ENCODE peak calls at places on chromosome 20, in four cellular contexts. R is colonic mucosa; E is CD8-positive, alpha-beta T cell; U is ovary. Z is an unnamed sample.

GRCh38 chr20:63775096-63775978 is 35.8 kb downstream of the SLC2A4RG start:
- DNase-seq in E (peak; percentile 42), R (no peak), U (peak; percentile 80), Z (peak; percentile 93)

GRCh38 chr20:10537850-10538480 is 102.9 kb downstream of the SLX4IP start:
- DNase-seq in R (no peak), E (no peak), U (no peak), Z (no peak)

GRCh38 chr20:20864346-20865096 is 152.1 kb upstream of the RALGAPA2 start:
- DNase-seq in E (no peak), U (no peak), R (no peak), Z (no peak)

GRCh38 chr20:10861086-10861485 is 187.3 kb upstream of the JAG1 start:
- DNase-seq in E (no peak), U (no peak), R (no peak), Z (no peak)

GRCh38 chr20:437787-438486 is 24.4 kb downstream of the TBC1D20 start:
- DNase-seq in R (no peak), E (peak; percentile 17), U (no peak), Z (no peak)

GRCh38 chr20:7090001-7090400 is 322.5 kb downstream of the BMP2 start:
- DNase-seq in U (no peak), R (no peak), E (no peak), Z (no peak)

GRCh38 chr20:20205141-20205861 is 153.0 kb downstream of the CFAP61 start:
- DNase-seq in U (no peak), E (no peak), R (no peak), Z (no peak)

GRCh38 chr20:18543216-18543615 is 24.0 kb upstream of the SMIM26 start:
- DNase-seq in R (no peak), U (no peak), E (no peak), Z (no peak)

GRCh38 chr20:15600565-15600964 is 972.7 kb downstream of the KIF16B start:
- DNase-seq in E (no peak), U (no peak), R (no peak), Z (no peak)

GRCh38 chr20:32191873-32192272 is 15.7 kb downstream of the PLAGL2 start:
- DNase-seq in E (no peak), R (no peak), U (no peak), Z (peak; percentile 21)

GRCh38 chr20:19176483-19176882 is 36.0 kb upstream of the SLC24A3 start:
- DNase-seq in U (no peak), E (no peak), R (no peak), Z (peak; percentile 40)

GRCh38 chr20:36308986-36309385 is 2.8 kb downstream of the DLGAP4 start:
- DNase-seq in R (no peak), E (no peak), U (no peak), Z (no peak)

GRCh38 chr20:46670585-46671584 is 18.4 kb downstream of the TP53RK start:
- DNase-seq in R (no peak), E (no peak), U (no peak), Z (no peak)

GRCh38 chr20:63968136-63968927 is 1.4 kb downstream of the ZNF512B start:
- DNase-seq in R (no peak), U (peak; percentile 47), E (peak; percentile 4), Z (peak; percentile 47)

GRCh38 chr20:50826121-50826520 is 31.3 kb downstream of the BCAS4 start:
- DNase-seq in E (no peak), U (no peak), R (no peak), Z (no peak)

GRCh38 chr20:63974402-63975200 is 4.8 kb downstream of the SAMD10 start:
- DNase-seq in U (peak; percentile 48), R (no peak), E (no peak), Z (peak; percentile 37)

GRCh38 chr20:37939701-37940151 is 36.8 kb downstream of the VSTM2L start:
- DNase-seq in U (no peak), R (no peak), E (no peak), Z (peak; percentile 31)

GRCh38 chr20:39874049-39874893 is 814.8 kb downstream of the MAFB start:
- DNase-seq in E (no peak), U (peak; percentile 49), R (peak; percentile 79), Z (peak; percentile 94)

GRCh38 chr20:1418335-1418734 is 25.5 kb upstream of the FKBP1A start:
- DNase-seq in R (no peak), E (no peak), U (no peak), Z (no peak)

GRCh38 chr20:2330090-2330695 is 34.4 kb downstream of the TGM3 start:
- DNase-seq in U (no peak), E (no peak), R (peak; percentile 64), Z (no peak)

GRCh38 chr20:10538768-10539167 is 103.7 kb downstream of the SLX4IP start:
- DNase-seq in R (no peak), E (no peak), U (no peak), Z (no peak)

GRCh38 chr20:18913701-18914100 is 100.1 kb downstream of the SCP2D1 start:
- DNase-seq in E (no peak), U (no peak), R (no peak), Z (no peak)

GRCh38 chr20:25454153-25454900 is 46.9 kb downstream of the GINS1 start:
- DNase-seq in U (no peak), E (no peak), R (no peak), Z (no peak)

GRCh38 chr20:8147476-8147875 is 15.4 kb downstream of the PLCB1 start:
- DNase-seq in E (no peak), U (no peak), R (no peak), Z (no peak)

GRCh38 chr20:35617397-35618031 is 1.9 kb downstream of the SPAG4 start:
- DNase-seq in R (peak; percentile 57), U (peak; percentile 76), E (peak; percentile 42), Z (peak; percentile 88)

GRCh38 chr20:36856691-36857635 is 19.0 kb upstream of the TLDC2 start:
- DNase-seq in E (peak; percentile 37), U (no peak), R (no peak), Z (peak; percentile 33)

GRCh38 chr20:24875078-24875477 is 74.0 kb upstream of the CST7 start:
- DNase-seq in E (no peak), U (no peak), R (no peak), Z (no peak)

GRCh38 chr20:6566821-6567220 is 200.7 kb upstream of the BMP2 start:
- DNase-seq in U (no peak), R (no peak), E (no peak), Z (no peak)

GRCh38 chr20:57556980-57557274 is 4.0 kb upstream of the PCK1 start:
- DNase-seq in U (no peak), R (no peak), E (no peak), Z (no peak)

GRCh38 chr20:17859616-17860232 is 108.9 kb downstream of the SNX5 start:
- DNase-seq in U (no peak), E (peak; percentile 22), R (no peak), Z (no peak)

GRCh38 chr20:20837574-20838021 is 125.2 kb upstream of the RALGAPA2 start:
- DNase-seq in U (peak; percentile 56), R (peak; percentile 56), E (peak; percentile 17), Z (peak; percentile 87)

GRCh38 chr20:62307226-62308101 is 4.7 kb downstream of the ADRM1 start:
- DNase-seq in E (no peak), U (no peak), R (no peak), Z (no peak)

GRCh38 chr20:37856932-37857660 is 45.8 kb upstream of the VSTM2L start:
- DNase-seq in E (no peak), R (no peak), U (no peak), Z (no peak)

GRCh38 chr20:38143646-38144554 is 21.2 kb downstream of the TGM2 start:
- DNase-seq in R (peak; percentile 88), E (no peak), U (no peak), Z (no peak)

GRCh38 chr20:39553120-39553519 is 591.0 kb downstream of the DHX35 start:
- DNase-seq in U (no peak), E (no peak), R (no peak), Z (no peak)

GRCh38 chr20:40741507-40742106 is 52.6 kb upstream of the MAFB start:
- DNase-seq in E (peak; percentile 27), R (peak; percentile 52), U (no peak), Z (peak; percentile 90)

GRCh38 chr20:45067087-45067486 is 33.8 kb downstream of the KCNS1 start:
- DNase-seq in U (no peak), R (no peak), E (no peak), Z (no peak)
- H3K4me3 ChIP-seq in U (no peak overlapping the region), R (no peak overlapping the region), E (no peak overlapping the region), Z (no peak overlapping the region)

DNA sequence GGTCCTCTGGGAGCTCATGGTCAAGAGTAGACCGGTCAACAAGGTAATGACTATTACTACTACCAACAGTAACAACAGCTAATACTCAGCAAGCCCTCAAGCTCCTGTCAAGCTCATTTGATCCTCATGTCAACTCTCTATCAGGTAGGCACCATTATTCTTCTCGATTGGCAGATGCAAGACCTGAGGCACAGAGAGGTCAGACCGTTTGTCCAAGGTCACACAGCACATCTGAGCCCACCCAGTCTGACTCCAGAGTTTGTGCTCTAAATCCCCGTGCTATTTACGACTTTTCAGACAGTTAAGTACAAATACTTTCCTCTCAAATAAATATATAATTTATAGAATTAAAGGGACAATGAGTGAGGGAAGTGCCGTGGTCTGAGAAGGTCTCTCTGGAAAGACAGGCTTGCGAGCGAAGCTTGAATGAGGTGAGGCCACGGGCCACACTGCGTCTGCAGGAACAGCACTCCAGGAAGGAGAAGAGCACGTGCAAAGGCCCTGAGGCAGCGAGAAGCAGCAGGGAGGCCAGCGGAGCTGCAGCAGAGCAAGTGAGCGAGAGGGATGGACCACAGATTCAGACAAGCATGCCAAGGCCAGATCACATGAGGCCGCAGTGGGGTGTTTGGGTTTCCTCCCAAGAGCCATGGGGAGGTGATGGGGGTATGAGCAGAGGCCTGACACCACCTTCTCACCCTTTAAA is 117.3 kb downstream of the PREX1 start:
- DNase-seq in E (no peak), U (no peak), R (no peak), Z (no peak)
- H3K4me1 ChIP-seq in E (peaks cover 52% of the 10 kb centered on the region), U (no peaks in the 10 kb centered on the region), R (no peaks in the 10 kb centered on the region), Z (peaks cover 3% of the 10 kb centered on the region)

GRCh38 chr20:5356921-5357320 is 40.2 kb upstream of the PROKR2 start:
- DNase-seq in E (no peak), U (no peak), R (no peak), Z (no peak)
- H3K4me3 ChIP-seq in E (no peak overlapping the region), U (no peak overlapping the region), R (no peak overlapping the region), Z (no peak overlapping the region)

DNA sequence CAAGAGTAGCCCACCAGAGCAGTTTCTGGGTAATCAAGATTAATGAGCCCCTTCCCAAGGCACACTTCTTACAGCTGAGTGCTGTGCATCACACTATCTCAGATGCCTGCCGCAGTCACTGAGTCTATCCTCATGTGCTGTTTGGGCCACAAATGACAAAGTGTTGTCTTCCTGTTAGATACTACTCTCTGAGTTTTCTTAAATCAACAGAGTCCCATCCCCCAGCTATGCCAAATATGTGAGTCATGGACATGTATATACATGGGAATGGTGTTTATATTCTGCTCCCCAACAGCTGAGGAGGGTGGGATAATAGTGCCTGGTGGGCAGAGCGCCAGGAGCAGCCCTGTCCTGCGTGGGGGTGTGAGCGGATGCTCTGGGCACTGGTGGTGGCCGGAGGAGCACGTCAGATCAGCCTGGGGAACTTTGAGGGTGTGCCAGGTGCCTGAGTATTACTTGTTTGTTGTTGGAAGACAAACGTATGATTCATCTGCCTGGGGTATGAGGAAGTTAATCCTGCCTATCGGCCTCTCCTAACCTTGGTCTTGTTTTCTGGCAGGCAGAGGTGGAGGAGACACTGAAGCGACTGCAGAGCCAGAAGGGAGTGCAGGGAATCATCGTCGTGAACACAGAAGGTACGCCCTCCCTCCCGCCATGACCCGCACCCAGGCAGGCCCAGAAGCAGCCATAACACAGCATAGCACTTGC is 9.6 kb downstream of the DYNLRB1 start:
- DNase-seq in R (peak; percentile 87), E (no peak), U (peak; percentile 81), Z (no peak)
- H3K4me1 ChIP-seq in R (peaks cover 10% of the 10 kb centered on the region), E (peaks cover 6% of the 10 kb centered on the region), U (peaks cover 16% of the 10 kb centered on the region), Z (peaks cover 3% of the 10 kb centered on the region)

DNA sequence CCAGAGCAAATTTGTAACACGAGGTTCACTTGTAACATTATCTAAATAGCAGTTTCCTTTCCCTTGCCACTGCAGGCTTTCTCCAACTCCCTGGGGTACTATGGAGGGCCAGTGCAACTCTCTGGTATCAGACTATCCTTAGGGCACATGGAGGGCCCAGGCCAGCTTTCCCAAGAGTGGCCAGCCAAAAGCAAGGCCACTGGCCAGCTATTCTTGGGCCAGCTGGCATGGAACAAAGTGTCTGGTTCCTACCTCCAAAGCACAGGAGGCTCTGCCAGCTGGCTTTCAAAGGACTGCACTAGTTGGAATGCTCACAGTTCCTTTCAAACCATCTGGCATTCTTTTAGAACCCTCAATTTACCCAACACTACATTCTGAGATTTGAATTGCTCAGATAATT is 8.7 kb downstream of the RNF24 start:
- DNase-seq in U (no peak), R (no peak), E (no peak), Z (no peak)
- H3K4me3 ChIP-seq in U (no peak overlapping the region), R (no peak overlapping the region), E (no peak overlapping the region), Z (no peak overlapping the region)

Z was measured in endodermal cell.